ENCODE peak calls at places on chromosomes 1 and 21, in ten cellular contexts. I is OCI-LY7; B is NT2/D1; Z is astrocyte; S is CD8-positive, alpha-beta memory T cell; E is IMR-90; X is aorta; A is gastrocnemius medialis; N is SJCRH30; L is Peyer's patch. V is an unnamed sample.

GRCh38 chr1:29122987-29123870 is 474 bp downstream of the TMEM200B start:
- DNase-seq in I (no peak), B (no peak), Z (peak; percentile 32), S (no peak), E (peak; percentile 16), X (peak; percentile 81), A (no peak), N (no peak), L (no peak), V (no peak)

GRCh38 chr1:234325878-234326492 is 47.3 kb upstream of the COA6 start:
- DNase-seq in I (no peak), B (no peak), Z (no peak), S (no peak), E (no peak), X (no peak), A (no peak), N (no peak), L (no peak), V (no peak)

GRCh38 chr1:205424881-205425635 is 3.2 kb upstream of the LEMD1 start:
- DNase-seq in I (no peak), B (no peak), Z (no peak), S (no peak), E (no peak), X (no peak), A (no peak), N (no peak), L (no peak), V (no peak)

GRCh38 chr1:170049191-170049800 is 25.2 kb downstream of the KIFAP3 start:
- DNase-seq in I (no peak), B (no peak), Z (no peak), S (no peak), E (no peak), X (no peak), A (no peak), N (no peak), L (no peak), V (no peak)

GRCh38 chr1:89620664-89621063 is 12.3 kb upstream of the LRRC8C start:
- DNase-seq in I (no peak), B (no peak), Z (no peak), S (no peak), E (no peak), X (no peak), A (no peak), N (no peak), L (no peak), V (no peak)

GRCh38 chr1:21586926-21587601 is 77.8 kb downstream of the ALPL start:
- DNase-seq in I (no peak), B (no peak), Z (peak; percentile 79), S (no peak), E (peak; percentile 91), X (peak; percentile 88), A (no peak), N (peak; percentile 95), L (peak; percentile 60), V (no peak)

GRCh38 chr1:26907071-26907922 is 6.5 kb downstream of the NR0B2 start:
- DNase-seq in I (no peak), B (no peak), Z (peak; percentile 92), S (no peak), E (peak; percentile 92), X (no peak), A (no peak), N (no peak), L (peak; percentile 83), V (no peak)

GRCh38 chr1:37158113-37158749 is 123.9 kb upstream of the GRIK3 start:
- DNase-seq in I (no peak), B (no peak), Z (no peak), S (no peak), E (no peak), X (no peak), A (no peak), N (no peak), L (no peak), V (no peak)

GRCh38 chr1:91783423-91784162 is 102.4 kb downstream of the TGFBR3 start:
- DNase-seq in I (no peak), B (no peak), Z (peak; percentile 57), S (no peak), E (peak; percentile 69), X (no peak), A (no peak), N (no peak), L (no peak), V (no peak)

GRCh38 chr1:205410581-205411298 is 11.1 kb downstream of the LEMD1 start:
- DNase-seq in I (no peak), B (no peak), Z (no peak), S (no peak), E (no peak), X (no peak), A (no peak), N (no peak), L (no peak), V (no peak)

GRCh38 chr1:12078938-12079861 is 16.1 kb downstream of the TNFRSF8 start:
- DNase-seq in I (peak; percentile 70), B (peak; percentile 61), Z (no peak), S (peak; percentile 52), E (peak; percentile 47), X (peak; percentile 62), A (no peak), N (peak; percentile 66), L (peak; percentile 68), V (no peak)

GRCh38 chr1:33819290-33819912 is 44.5 kb upstream of the HMGB4 start:
- DNase-seq in I (no peak), B (no peak), Z (no peak), S (no peak), E (no peak), X (no peak), A (no peak), N (no peak), L (no peak), V (no peak)

GRCh38 chr21:14591277-14591876 is 45.3 kb upstream of the SAMSN1 start:
- DNase-seq in I (no peak), B (no peak), Z (no peak), S (no peak), E (no peak), X (no peak), A (no peak), N (no peak), L (no peak), V (no peak)

GRCh38 chr21:43355196-43355924 is 71.6 kb downstream of the SIK1 start:
- DNase-seq in I (peak; percentile 30), B (no peak), Z (no peak), S (no peak), E (no peak), X (no peak), A (no peak), N (no peak), L (no peak), V (no peak)

GRCh38 chr1:211548321-211549091 is 30.5 kb downstream of the SLC30A1 start:
- DNase-seq in I (no peak), B (peak; percentile 39), Z (no peak), S (no peak), E (no peak), X (no peak), A (no peak), N (no peak), L (peak; percentile 70), V (peak; percentile 60)

GRCh38 chr1:238408737-238409136 is 518.0 kb upstream of the ZP4 start:
- DNase-seq in I (no peak), B (no peak), Z (no peak), S (no peak), E (peak; percentile 1), X (no peak), A (no peak), N (no peak), L (no peak), V (no peak)

GRCh38 chr1:59641861-59642260 is 172.9 kb upstream of the HOOK1 start:
- DNase-seq in I (no peak), B (peak; percentile 27), Z (peak; percentile 12), S (no peak), E (no peak), X (no peak), A (no peak), N (no peak), L (no peak), V (no peak)

GRCh38 chr1:201749059-201749458 is 79.9 kb upstream of the IPO9 start:
- DNase-seq in I (no peak), B (no peak), Z (no peak), S (no peak), E (no peak), X (no peak), A (no peak), N (no peak), L (no peak), V (no peak)
- H3K4me1 ChIP-seq in I (peaks cover 19% of the 10 kb centered on the region), B (peaks cover 2% of the 10 kb centered on the region), Z (peaks cover 85% of the 10 kb centered on the region), S (no peaks in the 10 kb centered on the region), E (peaks cover 47% of the 10 kb centered on the region), X (peaks cover 8% of the 10 kb centered on the region), A (peaks cover 9% of the 10 kb centered on the region), N (peaks cover 4% of the 10 kb centered on the region), L (no peaks in the 10 kb centered on the region), V (peaks cover 28% of the 10 kb centered on the region)

GRCh38 chr1:106181866-106182265 is 874.6 kb upstream of the PRMT6 start:
- DNase-seq in I (no peak), B (no peak), Z (no peak), S (no peak), E (no peak), X (no peak), A (no peak), N (no peak), L (no peak), V (no peak)
- H3K4me1 ChIP-seq in I (no peaks in the 10 kb centered on the region), B (no peaks in the 10 kb centered on the region), Z (no peaks in the 10 kb centered on the region), S (no peaks in the 10 kb centered on the region), E (no peaks in the 10 kb centered on the region), X (no peaks in the 10 kb centered on the region), A (no peaks in the 10 kb centered on the region), N (no peaks in the 10 kb centered on the region), L (no peaks in the 10 kb centered on the region), V (no peaks in the 10 kb centered on the region)

GRCh38 chr1:25451903-25452302 is 21.2 kb downstream of the MACO1 start:
- DNase-seq in I (peak; percentile 37), B (no peak), Z (no peak), S (no peak), E (no peak), X (no peak), A (no peak), N (no peak), L (no peak), V (no peak)
- H3K4me1 ChIP-seq in I (peaks cover 16% of the 10 kb centered on the region), B (no peaks in the 10 kb centered on the region), Z (no peaks in the 10 kb centered on the region), S (no peaks in the 10 kb centered on the region), E (no peaks in the 10 kb centered on the region), X (no peaks in the 10 kb centered on the region), A (peaks cover 18% of the 10 kb centered on the region), N (peaks cover 9% of the 10 kb centered on the region), L (no peaks in the 10 kb centered on the region), V (no peaks in the 10 kb centered on the region)

DNA sequence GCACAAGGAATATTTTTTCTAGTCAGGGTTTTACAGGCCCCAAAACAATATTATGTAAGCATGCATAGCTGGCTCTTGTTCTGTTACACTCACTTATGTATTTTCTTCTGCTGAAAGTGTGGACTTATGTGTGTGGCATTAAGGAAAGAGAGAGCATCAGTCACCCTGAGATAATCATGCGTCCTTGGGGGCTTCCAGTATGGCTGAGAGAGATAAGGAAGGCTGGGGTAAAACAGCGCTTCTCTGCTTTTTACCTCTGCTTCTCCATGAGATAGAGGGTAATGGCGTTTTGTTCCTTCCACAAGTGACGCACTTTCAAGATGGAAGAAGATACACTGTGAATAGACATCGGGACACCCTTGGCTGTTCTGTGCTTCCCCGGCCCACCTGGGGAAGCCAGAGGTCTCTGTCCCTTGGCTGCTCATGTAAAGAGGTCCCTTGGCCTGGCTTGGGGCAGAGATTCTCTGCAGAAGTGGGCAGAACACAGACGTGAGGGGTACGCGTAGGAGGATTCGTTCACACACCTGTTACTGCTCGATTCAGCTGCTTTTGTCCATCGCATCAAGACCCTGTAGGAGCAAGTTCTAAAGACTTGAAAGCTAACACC is 266.6 kb upstream of the RAB4A start:
- DNase-seq in I (no peak), B (no peak), Z (no peak), S (no peak), E (no peak), X (no peak), A (no peak), N (no peak), L (no peak), V (no peak)
- H3K4me1 ChIP-seq in I (peaks cover 8% of the 10 kb centered on the region), B (peaks cover 5% of the 10 kb centered on the region), Z (no peaks in the 10 kb centered on the region), S (no peaks in the 10 kb centered on the region), E (peaks cover 1% of the 10 kb centered on the region), X (peaks cover 2% of the 10 kb centered on the region), A (no peaks in the 10 kb centered on the region), N (peaks cover 6% of the 10 kb centered on the region), L (no peaks in the 10 kb centered on the region), V (no peaks in the 10 kb centered on the region)